ENCODE peak calls at places on chromosomes 11 and 22, in nine cellular contexts. One of them, this sample, is unnamed.

GRCh38 chr11:72812968-72813739 is 1.1 kb upstream of the ATG16L2 start:
- DNase-seq in transverse colon: peak
- DNase-seq in WTC11: peak
- DNase-seq in spleen: peak
- DNase-seq in testis: no peak
- DNase-seq in RWPE1: peak
- DNase-seq in activated CD8-positive, alpha-beta T cell treated with anti-CD3 and anti-CD28 coated beads for 36 hours: peak
- DNase-seq in adrenal gland: peak
- DNase-seq in tibial nerve: no peak
- DNase-seq in this sample: no peak

GRCh38 chr11:122703541-122704272 is 48.2 kb downstream of the UBASH3B start:
- DNase-seq in WTC11: no peak
- DNase-seq in transverse colon: no peak
- DNase-seq in spleen: no peak
- DNase-seq in testis: no peak
- DNase-seq in tibial nerve: no peak
- DNase-seq in RWPE1: no peak
- DNase-seq in activated CD8-positive, alpha-beta T cell treated with anti-CD3 and anti-CD28 coated beads for 36 hours: peak
- DNase-seq in adrenal gland: no peak
- DNase-seq in this sample: no peak

GRCh38 chr11:86414032-86414431 is 39.3 kb downstream of the CCDC81 start:
- DNase-seq in spleen: no peak
- DNase-seq in adrenal gland: no peak
- DNase-seq in transverse colon: no peak
- DNase-seq in activated CD8-positive, alpha-beta T cell treated with anti-CD3 and anti-CD28 coated beads for 36 hours: no peak
- DNase-seq in testis: no peak
- DNase-seq in tibial nerve: no peak
- DNase-seq in RWPE1: peak
- DNase-seq in WTC11: no peak
- DNase-seq in this sample: no peak

GRCh38 chr11:26599421-26599820 is 27.4 kb upstream of the MUC15 start:
- DNase-seq in WTC11: no peak
- DNase-seq in tibial nerve: no peak
- DNase-seq in activated CD8-positive, alpha-beta T cell treated with anti-CD3 and anti-CD28 coated beads for 36 hours: no peak
- DNase-seq in spleen: no peak
- DNase-seq in adrenal gland: no peak
- DNase-seq in transverse colon: no peak
- DNase-seq in testis: no peak
- DNase-seq in RWPE1: peak
- DNase-seq in this sample: no peak

GRCh38 chr11:10902301-10902700 is 44.4 kb upstream of the ZBED5 start:
- DNase-seq in adrenal gland: no peak
- DNase-seq in RWPE1: no peak
- DNase-seq in spleen: no peak
- DNase-seq in WTC11: no peak
- DNase-seq in testis: no peak
- DNase-seq in transverse colon: no peak
- DNase-seq in activated CD8-positive, alpha-beta T cell treated with anti-CD3 and anti-CD28 coated beads for 36 hours: no peak
- DNase-seq in tibial nerve: no peak
- DNase-seq in this sample: no peak

GRCh38 chr11:82960000-82960778 is 58.7 kb downstream of the DDIAS start:
- DNase-seq in WTC11: no peak
- DNase-seq in activated CD8-positive, alpha-beta T cell treated with anti-CD3 and anti-CD28 coated beads for 36 hours: peak
- DNase-seq in RWPE1: no peak
- DNase-seq in tibial nerve: no peak
- DNase-seq in adrenal gland: no peak
- DNase-seq in testis: no peak
- DNase-seq in spleen: no peak
- DNase-seq in transverse colon: no peak
- DNase-seq in this sample: no peak

GRCh38 chr11:8333431-8334401 is 70.0 kb upstream of the LMO1 start:
- DNase-seq in RWPE1: peak
- DNase-seq in WTC11: no peak
- DNase-seq in tibial nerve: no peak
- DNase-seq in testis: no peak
- DNase-seq in adrenal gland: no peak
- DNase-seq in activated CD8-positive, alpha-beta T cell treated with anti-CD3 and anti-CD28 coated beads for 36 hours: no peak
- DNase-seq in spleen: no peak
- DNase-seq in transverse colon: no peak
- DNase-seq in this sample: no peak

GRCh38 chr11:115202061-115202460 is 302.2 kb downstream of the CADM1 start:
- DNase-seq in WTC11: no peak
- DNase-seq in RWPE1: no peak
- DNase-seq in activated CD8-positive, alpha-beta T cell treated with anti-CD3 and anti-CD28 coated beads for 36 hours: no peak
- DNase-seq in transverse colon: no peak
- DNase-seq in tibial nerve: no peak
- DNase-seq in adrenal gland: no peak
- DNase-seq in spleen: no peak
- DNase-seq in testis: no peak
- DNase-seq in this sample: no peak

GRCh38 chr11:11047851-11048610 is 190.2 kb upstream of the ZBED5 start:
- DNase-seq in transverse colon: no peak
- DNase-seq in testis: no peak
- DNase-seq in WTC11: no peak
- DNase-seq in adrenal gland: no peak
- DNase-seq in spleen: no peak
- DNase-seq in RWPE1: no peak
- DNase-seq in tibial nerve: no peak
- DNase-seq in activated CD8-positive, alpha-beta T cell treated with anti-CD3 and anti-CD28 coated beads for 36 hours: no peak
- DNase-seq in this sample: no peak

GRCh38 chr11:78231962-78232459 is 43.3 kb downstream of the USP35 start:
- DNase-seq in tibial nerve: no peak
- DNase-seq in transverse colon: no peak
- DNase-seq in RWPE1: peak
- DNase-seq in testis: no peak
- DNase-seq in activated CD8-positive, alpha-beta T cell treated with anti-CD3 and anti-CD28 coated beads for 36 hours: no peak
- DNase-seq in spleen: no peak
- DNase-seq in adrenal gland: peak
- DNase-seq in WTC11: no peak
- DNase-seq in this sample: no peak

GRCh38 chr22:48180631-48181030 is 1418.2 kb downstream of the TBC1D22A start:
- DNase-seq in testis: no peak
- DNase-seq in transverse colon: no peak
- DNase-seq in spleen: no peak
- DNase-seq in tibial nerve: no peak
- DNase-seq in adrenal gland: peak
- DNase-seq in RWPE1: no peak
- DNase-seq in WTC11: no peak
- DNase-seq in activated CD8-positive, alpha-beta T cell treated with anti-CD3 and anti-CD28 coated beads for 36 hours: no peak
- DNase-seq in this sample: no peak

GRCh38 chr11:119371778-119372182 is 9.7 kb downstream of the USP2 start:
- DNase-seq in WTC11: no peak
- DNase-seq in transverse colon: no peak
- DNase-seq in adrenal gland: no peak
- DNase-seq in spleen: no peak
- DNase-seq in activated CD8-positive, alpha-beta T cell treated with anti-CD3 and anti-CD28 coated beads for 36 hours: no peak
- DNase-seq in RWPE1: no peak
- DNase-seq in tibial nerve: no peak
- DNase-seq in testis: peak
- DNase-seq in this sample: no peak

GRCh38 chr11:124602193-124602592 is 9.0 kb upstream of the PANX3 start:
- DNase-seq in activated CD8-positive, alpha-beta T cell treated with anti-CD3 and anti-CD28 coated beads for 36 hours: no peak
- DNase-seq in testis: no peak
- DNase-seq in tibial nerve: no peak
- DNase-seq in transverse colon: no peak
- DNase-seq in adrenal gland: no peak
- DNase-seq in RWPE1: no peak
- DNase-seq in spleen: no peak
- DNase-seq in WTC11: no peak
- DNase-seq in this sample: no peak

GRCh38 chr11:42770444-42771065 is 541.2 kb upstream of the API5 start:
- DNase-seq in WTC11: peak
- DNase-seq in transverse colon: peak
- DNase-seq in RWPE1: no peak
- DNase-seq in testis: peak
- DNase-seq in adrenal gland: peak
- DNase-seq in tibial nerve: no peak
- DNase-seq in activated CD8-positive, alpha-beta T cell treated with anti-CD3 and anti-CD28 coated beads for 36 hours: peak
- DNase-seq in spleen: no peak
- DNase-seq in this sample: no peak

GRCh38 chr11:313787-314547 is at the start of gene IFITM1:
- DNase-seq in testis: peak
- DNase-seq in activated CD8-positive, alpha-beta T cell treated with anti-CD3 and anti-CD28 coated beads for 36 hours: peak
- DNase-seq in transverse colon: peak
- DNase-seq in WTC11: no peak
- DNase-seq in spleen: peak
- DNase-seq in adrenal gland: peak
- DNase-seq in tibial nerve: peak
- DNase-seq in RWPE1: peak
- DNase-seq in this sample: no peak

GRCh38 chr22:50236731-50237409 is 8.0 kb downstream of the TUBGCP6 start:
- DNase-seq in adrenal gland: no peak
- DNase-seq in WTC11: no peak
- DNase-seq in transverse colon: no peak
- DNase-seq in tibial nerve: no peak
- DNase-seq in spleen: no peak
- DNase-seq in testis: no peak
- DNase-seq in RWPE1: no peak
- DNase-seq in activated CD8-positive, alpha-beta T cell treated with anti-CD3 and anti-CD28 coated beads for 36 hours: no peak
- DNase-seq in this sample: no peak

GRCh38 chr11:112965601-112966125 is 4.4 kb downstream of the NCAM1 start:
- DNase-seq in tibial nerve: no peak
- DNase-seq in RWPE1: no peak
- DNase-seq in spleen: no peak
- DNase-seq in transverse colon: no peak
- DNase-seq in WTC11: no peak
- DNase-seq in testis: no peak
- DNase-seq in adrenal gland: no peak
- DNase-seq in activated CD8-positive, alpha-beta T cell treated with anti-CD3 and anti-CD28 coated beads for 36 hours: no peak
- DNase-seq in this sample: no peak

GRCh38 chr22:46591890-46592289 is 28.3 kb upstream of the GRAMD4 start:
- DNase-seq in adrenal gland: no peak
- DNase-seq in testis: no peak
- DNase-seq in RWPE1: no peak
- DNase-seq in activated CD8-positive, alpha-beta T cell treated with anti-CD3 and anti-CD28 coated beads for 36 hours: peak
- DNase-seq in WTC11: no peak
- DNase-seq in spleen: peak
- DNase-seq in transverse colon: no peak
- DNase-seq in tibial nerve: no peak
- DNase-seq in this sample: no peak

GRCh38 chr22:28179392-28179791 is 260.3 kb upstream of the PITPNB start:
- DNase-seq in RWPE1: no peak
- DNase-seq in WTC11: no peak
- DNase-seq in testis: no peak
- DNase-seq in activated CD8-positive, alpha-beta T cell treated with anti-CD3 and anti-CD28 coated beads for 36 hours: no peak
- DNase-seq in adrenal gland: no peak
- DNase-seq in transverse colon: no peak
- DNase-seq in tibial nerve: no peak
- DNase-seq in spleen: no peak
- DNase-seq in this sample: no peak

GRCh38 chr11:20132667-20133039 is 27.6 kb downstream of the DBX1 start:
- DNase-seq in RWPE1: no peak
- DNase-seq in WTC11: no peak
- DNase-seq in adrenal gland: no peak
- DNase-seq in tibial nerve: no peak
- DNase-seq in spleen: no peak
- DNase-seq in activated CD8-positive, alpha-beta T cell treated with anti-CD3 and anti-CD28 coated beads for 36 hours: no peak
- DNase-seq in testis: no peak
- DNase-seq in transverse colon: no peak
- DNase-seq in this sample: no peak
- TF ChIP-seq CTCF in RWPE1: peak
- TF ChIP-seq CTCF in WTC11: peak
- TF ChIP-seq CTCF in adrenal gland: no peak
- TF ChIP-seq CTCF in tibial nerve: no peak
- TF ChIP-seq CTCF in spleen: no peak
- TF ChIP-seq CTCF in activated CD8-positive, alpha-beta T cell treated with anti-CD3 and anti-CD28 coated beads for 36 hours: peak
- TF ChIP-seq CTCF in testis: no peak
- TF ChIP-seq CTCF in transverse colon: no peak
- TF ChIP-seq CTCF in this sample: peak

GRCh38 chr11:87463486-87464102 is 425.9 kb downstream of the TMEM135 start:
- DNase-seq in testis: no peak
- DNase-seq in tibial nerve: no peak
- DNase-seq in activated CD8-positive, alpha-beta T cell treated with anti-CD3 and anti-CD28 coated beads for 36 hours: no peak
- DNase-seq in RWPE1: peak
- DNase-seq in WTC11: peak
- DNase-seq in adrenal gland: no peak
- DNase-seq in transverse colon: no peak
- DNase-seq in spleen: no peak
- DNase-seq in this sample: no peak
- TF ChIP-seq CTCF in testis: no peak
- TF ChIP-seq CTCF in tibial nerve: no peak
- TF ChIP-seq CTCF in activated CD8-positive, alpha-beta T cell treated with anti-CD3 and anti-CD28 coated beads for 36 hours: no peak
- TF ChIP-seq CTCF in RWPE1: peak
- TF ChIP-seq CTCF in WTC11: peak
- TF ChIP-seq CTCF in adrenal gland: no peak
- TF ChIP-seq CTCF in transverse colon: no peak
- TF ChIP-seq CTCF in spleen: no peak
- TF ChIP-seq CTCF in this sample: peak

GRCh38 chr22:21095773-21096107 is 50.0 kb downstream of the LRRC74B start:
- DNase-seq in transverse colon: no peak
- DNase-seq in RWPE1: no peak
- DNase-seq in tibial nerve: no peak
- DNase-seq in spleen: no peak
- DNase-seq in activated CD8-positive, alpha-beta T cell treated with anti-CD3 and anti-CD28 coated beads for 36 hours: no peak
- DNase-seq in testis: no peak
- DNase-seq in WTC11: no peak
- DNase-seq in adrenal gland: no peak
- DNase-seq in this sample: no peak

GRCh38 chr22:21099578-21099977 is 53.8 kb downstream of the LRRC74B start:
- DNase-seq in tibial nerve: no peak
- DNase-seq in WTC11: no peak
- DNase-seq in adrenal gland: no peak
- DNase-seq in activated CD8-positive, alpha-beta T cell treated with anti-CD3 and anti-CD28 coated beads for 36 hours: no peak
- DNase-seq in testis: no peak
- DNase-seq in RWPE1: no peak
- DNase-seq in spleen: no peak
- DNase-seq in transverse colon: no peak
- DNase-seq in this sample: no peak

GRCh38 chr22:21094911-21095772 is 49.4 kb downstream of the LRRC74B start:
- DNase-seq in activated CD8-positive, alpha-beta T cell treated with anti-CD3 and anti-CD28 coated beads for 36 hours: no peak
- DNase-seq in adrenal gland: no peak
- DNase-seq in WTC11: no peak
- DNase-seq in transverse colon: no peak
- DNase-seq in tibial nerve: no peak
- DNase-seq in RWPE1: no peak
- DNase-seq in testis: no peak
- DNase-seq in spleen: no peak
- DNase-seq in this sample: no peak

GRCh38 chr22:21100149-21101032 is 54.6 kb downstream of the LRRC74B start:
- DNase-seq in WTC11: no peak
- DNase-seq in transverse colon: no peak
- DNase-seq in tibial nerve: no peak
- DNase-seq in adrenal gland: no peak
- DNase-seq in testis: no peak
- DNase-seq in activated CD8-positive, alpha-beta T cell treated with anti-CD3 and anti-CD28 coated beads for 36 hours: no peak
- DNase-seq in RWPE1: no peak
- DNase-seq in spleen: no peak
- DNase-seq in this sample: no peak

GRCh38 chr22:21098099-21098671 is 52.4 kb downstream of the LRRC74B start:
- DNase-seq in tibial nerve: no peak
- DNase-seq in transverse colon: no peak
- DNase-seq in adrenal gland: no peak
- DNase-seq in testis: no peak
- DNase-seq in activated CD8-positive, alpha-beta T cell treated with anti-CD3 and anti-CD28 coated beads for 36 hours: peak
- DNase-seq in RWPE1: no peak
- DNase-seq in spleen: no peak
- DNase-seq in WTC11: no peak
- DNase-seq in this sample: no peak
- TF ChIP-seq CTCF in tibial nerve: no peak
- TF ChIP-seq CTCF in transverse colon: no peak
- TF ChIP-seq CTCF in adrenal gland: no peak
- TF ChIP-seq CTCF in testis: no peak
- TF ChIP-seq CTCF in activated CD8-positive, alpha-beta T cell treated with anti-CD3 and anti-CD28 coated beads for 36 hours: no peak
- TF ChIP-seq CTCF in RWPE1: no peak
- TF ChIP-seq CTCF in spleen: no peak
- TF ChIP-seq CTCF in WTC11: no peak
- TF ChIP-seq CTCF in this sample: no peak

GRCh38 chr22:41762980-41763779 is 37.3 kb upstream of the CCDC134 start:
- DNase-seq in spleen: peak
- DNase-seq in adrenal gland: no peak
- DNase-seq in transverse colon: peak
- DNase-seq in WTC11: peak
- DNase-seq in testis: no peak
- DNase-seq in activated CD8-positive, alpha-beta T cell treated with anti-CD3 and anti-CD28 coated beads for 36 hours: peak
- DNase-seq in RWPE1: no peak
- DNase-seq in tibial nerve: no peak
- DNase-seq in this sample: no peak
- TF ChIP-seq CTCF in spleen: peak
- TF ChIP-seq CTCF in adrenal gland: peak
- TF ChIP-seq CTCF in transverse colon: no peak
- TF ChIP-seq CTCF in WTC11: peak
- TF ChIP-seq CTCF in testis: no peak
- TF ChIP-seq CTCF in activated CD8-positive, alpha-beta T cell treated with anti-CD3 and anti-CD28 coated beads for 36 hours: peak
- TF ChIP-seq CTCF in RWPE1: no peak
- TF ChIP-seq CTCF in tibial nerve: no peak
- TF ChIP-seq CTCF in this sample: peak

This sample was measured in chondrocyte.